ENCODE peak calls at places on chromosomes 6 and 20, in eight cellular contexts. M, W, G, Q, K, U, L and D are unnamed samples.

GRCh38 chr20:49270177-49270576 is 7.7 kb downstream of the ZNFX1 start:
- DNase-seq in Q (no peak), L (no peak), U (no peak), W (no peak), M (no peak), K (no peak), G (no peak), D (no peak)

GRCh38 chr6:39357998-39358686 is 35.6 kb upstream of the KCNK16 start:
- DNase-seq in W (no peak), L (no peak), U (peak), G (no peak), M (no peak), Q (no peak), K (no peak), D (no peak)

GRCh38 chr20:30503992-30504570 is 753.4 kb upstream of the DEFB115 start:
- DNase-seq in Q (no peak), K (no peak), U (no peak), G (no peak), M (no peak), L (no peak), W (no peak), D (no peak)

GRCh38 chr6:113875470-113875869 is 18.3 kb downstream of the MARCKS start:
- DNase-seq in Q (no peak), U (no peak), W (no peak), K (no peak), L (no peak), G (no peak), M (no peak), D (no peak)

GRCh38 chr6:1724124-1724523 is 114.4 kb downstream of the FOXC1 start:
- DNase-seq in K (no peak), G (peak), Q (no peak), U (no peak), M (peak), W (no peak), L (no peak), D (no peak)

GRCh38 chr20:63364801-63365585 is 3.8 kb upstream of the CHRNA4 start:
- DNase-seq in Q (no peak), G (no peak), U (no peak), W (no peak), M (no peak), L (no peak), K (no peak), D (no peak)

GRCh38 chr20:35312348-35312747 is 20.1 kb upstream of the FAM83C start:
- DNase-seq in U (peak), W (peak), Q (peak), K (peak), M (no peak), L (no peak), G (peak), D (no peak)

GRCh38 chr20:45268531-45268930 is 14.2 kb upstream of the SLPI start:
- DNase-seq in M (no peak), K (no peak), L (no peak), W (no peak), G (no peak), U (no peak), Q (no peak), D (no peak)

GRCh38 chr6:42720739-42721138 is 1.7 kb downstream of the PRPH2 start:
- DNase-seq in K (no peak), L (no peak), G (no peak), U (peak), Q (no peak), M (no peak), W (no peak), D (no peak)

GRCh38 chr6:149586149-149586548 is 20.0 kb downstream of the GINM1 start:
- DNase-seq in M (no peak), W (no peak), L (no peak), U (no peak), K (no peak), G (no peak), Q (no peak), D (no peak)

GRCh38 chr20:23361108-23361650 is 803 bp upstream of the GZF1 start:
- DNase-seq in U (no peak), Q (no peak), M (no peak), G (peak), L (no peak), K (no peak), W (peak), D (no peak)

GRCh38 chr6:39079197-39079596 is 30.6 kb downstream of the GLP1R start:
- DNase-seq in U (no peak), Q (no peak), K (no peak), W (no peak), M (no peak), G (no peak), L (no peak), D (no peak)

GRCh38 chr6:134826889-134827737 is 122.8 kb downstream of the ALDH8A1 start:
- DNase-seq in W (no peak), Q (no peak), L (no peak), M (no peak), G (no peak), K (no peak), U (no peak), D (no peak)

GRCh38 chr20:61120595-61121515 is 131.2 kb upstream of the CDH4 start:
- DNase-seq in G (peak), L (no peak), K (no peak), Q (no peak), M (peak), U (no peak), W (peak), D (no peak)

GRCh38 chr20:58569211-58570125 is 54.3 kb upstream of the APCDD1L start:
- DNase-seq in U (no peak), L (no peak), K (no peak), G (no peak), Q (no peak), W (no peak), M (no peak), D (no peak)

GRCh38 chr6:10542135-10542689 is 21.1 kb downstream of the GCNT2 start:
- DNase-seq in L (no peak), U (no peak), G (no peak), Q (no peak), K (no peak), M (no peak), W (no peak), D (no peak)

GRCh38 chr20:53752971-53753879 is 159.6 kb upstream of the ZNF217 start:
- DNase-seq in L (peak), Q (no peak), K (no peak), U (no peak), W (no peak), M (no peak), G (peak), D (no peak)

GRCh38 chr6:137677714-137678113 is 183.5 kb upstream of the OLIG3 start:
- DNase-seq in Q (no peak), M (no peak), W (no peak), G (no peak), K (no peak), U (no peak), L (no peak), D (no peak)

GRCh38 chr6:166282394-166283032 is 25.7 kb downstream of the PRR18 start:
- DNase-seq in L (no peak), M (no peak), G (no peak), K (no peak), W (no peak), U (no peak), Q (no peak), D (no peak)

GRCh38 chr20:13022401-13023170 is 13.8 kb downstream of the SPTLC3 start:
- DNase-seq in U (peak), M (no peak), K (no peak), W (no peak), L (no peak), Q (no peak), G (no peak), D (no peak)

GRCh38 chr6:139349464-139350020 is 24.9 kb downstream of the CITED2 start:
- DNase-seq in Q (no peak), U (no peak), L (no peak), W (no peak), M (no peak), K (no peak), G (no peak), D (no peak)

GRCh38 chr6:10463491-10464481 is 48.9 kb upstream of the TFAP2A start:
- DNase-seq in U (no peak), L (peak), G (peak), M (no peak), W (no peak), Q (no peak), K (no peak), D (no peak)

GRCh38 chr6:88361754-88362153 is 195.6 kb upstream of the CNR1 start:
- DNase-seq in M (no peak), L (no peak), U (no peak), G (no peak), Q (no peak), W (no peak), K (no peak), D (no peak)

GRCh38 chr6:38973178-38974057 is 75.2 kb upstream of the GLP1R start:
- DNase-seq in Q (peak), M (no peak), L (peak), G (peak), W (peak), U (peak), K (peak), D (peak)

GRCh38 chr6:7578949-7579348 is 11.0 kb upstream of the SNRNP48 start:
- DNase-seq in L (no peak), W (no peak), G (no peak), U (no peak), K (no peak), Q (no peak), M (no peak), D (no peak)

GRCh38 chr20:7790189-7790588 is 150.1 kb downstream of the HAO1 start:
- DNase-seq in W (no peak), K (no peak), G (no peak), L (no peak), Q (no peak), M (no peak), U (no peak), D (no peak)

GRCh38 chr20:50655325-50655880 is 35.9 kb downstream of the RIPOR3 start:
- DNase-seq in L (no peak), M (no peak), Q (no peak), U (no peak), W (no peak), K (no peak), G (no peak), D (no peak)

GRCh38 chr6:6581014-6581413 is 7.5 kb upstream of the LY86 start:
- DNase-seq in W (no peak), Q (no peak), M (no peak), K (no peak), G (no peak), L (no peak), U (no peak), D (no peak)

GRCh38 chr6:49713346-49713745 is at the start of gene CRISP2:
- DNase-seq in K (no peak), W (no peak), Q (no peak), M (no peak), U (no peak), L (no peak), G (peak), D (no peak)

GRCh38 chr6:43939281-43940070 is 169.5 kb downstream of the VEGFA start:
- DNase-seq in L (no peak), M (no peak), K (no peak), U (no peak), G (no peak), Q (no peak), W (no peak), D (no peak)

GRCh38 chr6:43938178-43939101 is 168.4 kb downstream of the VEGFA start:
- DNase-seq in G (no peak), K (no peak), L (no peak), U (no peak), W (no peak), M (no peak), Q (no peak), D (no peak)

GRCh38 chr6:43936476-43936875 is 166.5 kb downstream of the VEGFA start:
- DNase-seq in W (no peak), K (no peak), M (no peak), Q (no peak), U (no peak), L (no peak), G (no peak), D (no peak)

GRCh38 chr6:43935921-43936320 is 165.9 kb downstream of the VEGFA start:
- DNase-seq in Q (no peak), M (no peak), K (no peak), L (no peak), U (no peak), G (no peak), W (no peak), D (no peak)

GRCh38 chr6:43937236-43938177 is 167.5 kb downstream of the VEGFA start:
- DNase-seq in L (peak), U (no peak), G (no peak), K (no peak), M (no peak), W (no peak), Q (no peak), D (no peak)
- TF ChIP-seq EZH2 in L (no peak), U (no peak), G (no peak), K (no peak), M (no peak), W (no peak), Q (no peak), D (no peak)

DNA sequence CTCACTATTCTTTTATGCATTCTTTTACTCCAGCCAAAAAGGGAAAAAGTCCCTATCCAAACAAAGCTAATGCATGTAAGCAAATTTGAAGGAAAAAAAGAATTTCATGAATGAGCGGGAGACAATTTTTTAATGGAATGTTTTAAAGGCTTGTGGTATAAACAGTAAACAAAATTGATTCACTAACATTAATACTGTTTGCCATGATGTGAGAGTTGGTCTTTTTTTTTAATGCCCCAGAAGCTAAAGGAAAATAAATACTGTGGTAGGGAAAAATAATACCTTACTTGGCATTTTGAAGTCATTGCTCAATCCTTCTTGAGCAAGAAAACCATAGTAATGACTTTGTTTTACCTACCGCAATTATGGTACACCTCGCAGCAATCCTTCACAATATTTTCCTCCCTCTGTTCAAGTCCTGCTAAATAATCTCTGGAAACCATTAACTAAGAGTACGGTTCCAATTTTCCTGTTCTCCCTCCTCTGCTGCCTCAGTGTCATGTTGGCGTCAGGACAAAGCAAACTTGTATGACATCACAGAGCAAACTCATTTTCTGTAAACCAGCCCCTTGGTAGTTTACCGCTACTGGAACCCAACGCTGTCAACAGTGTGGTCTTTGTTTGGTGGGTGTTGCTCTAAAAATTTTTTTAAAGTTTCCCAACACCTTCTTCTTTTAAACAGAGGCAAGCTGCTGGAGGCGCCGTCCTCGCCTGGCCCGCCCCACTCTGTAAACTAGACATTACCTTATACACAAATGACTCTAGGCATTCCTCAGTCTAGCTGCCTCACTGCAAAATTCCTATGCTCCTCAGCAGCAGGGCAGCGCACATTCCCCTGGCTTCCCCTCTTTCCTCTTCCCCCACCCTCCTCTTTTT is 78.8 kb downstream of the BACH2 start:
- DNase-seq in W (peak), L (peak), U (no peak), K (no peak), Q (no peak), M (peak), G (no peak), D (no peak)
- TF ChIP-seq POLR2AphosphoS5 in W (no peak), L (no peak), U (no peak), K (no peak), Q (no peak), M (no peak), G (no peak), D (no peak)

DNA sequence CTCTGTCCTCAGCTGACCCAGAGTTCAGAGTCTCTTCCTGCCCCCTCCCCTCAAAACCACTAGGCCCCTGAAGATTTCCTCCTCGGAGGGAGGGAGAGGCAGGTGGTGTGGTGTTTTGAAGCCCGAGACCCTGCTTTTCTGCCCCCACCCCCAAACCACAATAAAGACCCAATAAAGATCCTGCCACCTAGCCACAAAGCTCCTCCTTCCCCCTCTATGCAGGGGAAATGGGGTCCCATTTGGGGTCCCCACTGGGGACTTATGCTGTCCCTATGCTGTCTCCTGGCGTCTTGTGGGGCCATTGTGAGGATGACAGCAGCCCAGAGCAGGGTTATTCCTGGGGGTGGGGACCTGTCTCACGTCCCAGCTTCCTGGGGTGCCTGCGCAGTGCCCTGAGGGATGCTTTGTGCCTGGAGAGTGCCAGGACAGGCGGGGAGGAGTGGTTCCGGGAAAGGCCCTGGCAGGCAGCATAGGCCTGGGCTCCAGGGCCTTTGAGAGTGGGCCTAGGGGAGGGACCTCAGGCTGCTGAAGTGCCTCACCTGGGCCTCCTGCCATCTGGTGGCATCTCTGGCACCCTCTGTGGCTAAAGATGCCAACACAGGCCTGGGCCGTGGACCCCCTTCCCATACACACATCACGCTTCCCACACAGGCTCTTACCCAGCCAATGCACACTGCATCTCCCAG is 8.0 kb upstream of the ARMC12 start:
- DNase-seq in M (no peak), U (no peak), W (no peak), K (no peak), Q (no peak), G (peak), L (no peak), D (no peak)
- H3K4me3 ChIP-seq in M (peak), U (no peak), W (peak), K (no peak), Q (peak), G (peak), L (peak), D (peak)

GRCh38 chr20:57133926-57134650 is 132.4 kb downstream of the BMP7 start:
- DNase-seq in K (no peak), W (no peak), M (no peak), Q (no peak), U (no peak), L (no peak), G (no peak), D (no peak)
- TF ChIP-seq EZH2 in K (no peak), W (no peak), M (no peak), Q (no peak), U (no peak), L (no peak), G (no peak), D (no peak)

GRCh38 chr20:25057234-25058050 is 497 bp downstream of the ACSS1 start:
- DNase-seq in M (no peak), G (peak), W (no peak), K (no peak), U (peak), Q (no peak), L (peak), D (no peak)
- TF ChIP-seq POLR2AphosphoS5 in M (no peak), G (no peak), W (no peak), K (peak), U (no peak), Q (no peak), L (no peak), D (no peak)

DNA sequence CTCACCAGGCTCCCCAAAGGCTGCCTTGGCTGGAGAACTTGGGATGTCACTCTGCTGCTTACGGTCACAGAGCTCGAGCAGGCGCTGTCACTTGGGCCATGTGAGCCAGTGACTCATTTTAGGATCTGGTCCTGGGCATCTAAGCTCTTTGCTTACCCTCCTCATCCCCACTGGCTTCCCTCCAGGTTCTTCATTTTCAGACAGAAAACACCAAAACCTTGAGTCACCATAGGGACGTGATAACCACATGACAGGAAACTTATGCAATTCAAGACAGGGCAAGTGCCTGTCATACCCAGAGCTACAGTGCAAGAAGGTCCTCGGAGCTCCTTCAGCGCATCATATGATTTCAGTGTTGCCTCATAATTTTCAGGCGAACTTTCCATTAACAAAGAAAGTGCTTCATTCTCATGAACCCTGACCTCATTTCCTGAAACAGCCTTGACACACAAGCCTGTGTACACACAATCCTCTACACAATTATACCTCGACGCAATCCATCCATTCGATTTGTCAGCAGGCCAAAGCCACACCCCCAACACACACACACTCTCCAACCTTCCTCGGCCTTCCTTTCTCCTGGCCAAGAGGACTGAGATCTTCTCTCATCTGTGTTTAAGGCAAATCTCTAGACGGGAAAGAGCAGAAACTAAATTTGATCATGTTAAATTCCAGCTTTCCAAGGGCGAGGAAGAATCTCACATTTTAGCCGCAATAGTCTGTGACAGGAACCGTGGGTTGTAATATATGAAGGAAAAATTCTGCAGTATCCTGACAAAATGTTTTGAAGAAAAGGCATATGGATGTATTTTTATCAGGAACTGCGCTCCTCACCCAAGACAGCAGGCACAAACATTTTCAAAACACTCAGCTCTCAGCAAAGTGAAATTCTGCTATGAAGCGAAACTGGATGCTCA is 25.3 kb downstream of the TBC1D7 start:
- DNase-seq in U (peak), L (peak), M (no peak), G (no peak), K (peak), W (peak), Q (peak), D (no peak)
- H3K4me3 ChIP-seq in U (no peak), L (no peak), M (no peak), G (no peak), K (peak), W (no peak), Q (no peak), D (peak)

GRCh38 chr6:112338310-112338709 is 8.8 kb upstream of the RFPL4B start:
- DNase-seq in W (no peak), G (no peak), L (no peak), K (no peak), M (no peak), U (no peak), Q (no peak), D (no peak)
- TF ChIP-seq EZH2 in W (no peak), G (no peak), L (no peak), K (no peak), M (no peak), U (no peak), Q (no peak), D (no peak)

GRCh38 chr6:15769471-15770088 is 106.8 kb upstream of the DTNBP1 start:
- DNase-seq in K (no peak), L (peak), G (no peak), W (no peak), Q (no peak), U (no peak), M (no peak), D (no peak)

GRCh38 chr6:15758631-15759215 is 95.9 kb upstream of the DTNBP1 start:
- DNase-seq in M (no peak), W (no peak), G (no peak), Q (no peak), U (no peak), L (no peak), K (no peak), D (no peak)

GRCh38 chr6:15761045-15761502 is 98.2 kb upstream of the DTNBP1 start:
- DNase-seq in Q (no peak), K (no peak), G (no peak), M (no peak), U (no peak), W (no peak), L (no peak), D (no peak)

GRCh38 chr6:15763364-15763763 is 100.5 kb upstream of the DTNBP1 start:
- DNase-seq in Q (no peak), G (no peak), M (no peak), K (no peak), W (no peak), U (no peak), L (no peak), D (no peak)

GRCh38 chr6:15763827-15764226 is 101.0 kb upstream of the DTNBP1 start:
- DNase-seq in L (no peak), G (peak), K (no peak), W (peak), Q (peak), U (peak), M (no peak), D (no peak)
- TF ChIP-seq POLR2AphosphoS5 in L (no peak), G (no peak), K (no peak), W (no peak), Q (no peak), U (no peak), M (no peak), D (no peak)